ENCODE peak calls at places on chromosomes 13 and 19, in five cellular contexts. Z is HCT116, R is HepG2, V is SK-N-SH, N is H1. S is an unnamed sample.
A peak's percentile ranks its signal among the peaks of the same experiment; 100 is the strongest.

GRCh38 chr19:43572172-43572588 is 3.1 kb downstream of the XRCC1 start:
- DNase-seq in Z (no peak), R (no peak), V (no peak), N (no peak), S (no peak)

GRCh38 chr13:75052616-75053015 is 429.4 kb downstream of the TBC1D4 start:
- DNase-seq in Z (no peak), R (no peak), V (no peak), N (no peak), S (no peak)

GRCh38 chr13:100657881-100658315 is 16.7 kb downstream of the TMTC4 start:
- DNase-seq in Z (no peak), R (no peak), V (no peak), N (no peak), S (no peak)

GRCh38 chr13:110109910-110110309 is 197.0 kb downstream of the COL4A1 start:
- DNase-seq in Z (no peak), R (no peak), V (no peak), N (no peak), S (no peak)

GRCh38 chr13:46165485-46166220 is 16.3 kb downstream of the LCP1 start:
- DNase-seq in Z (no peak), R (no peak), V (no peak), N (no peak), S (no peak)

GRCh38 chr13:98026457-98026857 is 73.0 kb downstream of the IPO5 start:
- DNase-seq in Z (no peak), R (peak; percentile 96), V (no peak), N (no peak), S (no peak)

GRCh38 chr19:48826606-48827020 is 9.7 kb downstream of the HSD17B14 start:
- DNase-seq in Z (no peak), R (no peak), V (no peak), N (peak; percentile 85), S (no peak)

GRCh38 chr13:44904982-44905381 is 84.3 kb downstream of the NUFIP1 start:
- DNase-seq in Z (no peak), R (no peak), V (no peak), N (no peak), S (no peak)

GRCh38 chr19:16293133-16294085 is 31.2 kb upstream of the KLF2 start:
- DNase-seq in Z (no peak), R (no peak), V (no peak), N (no peak), S (no peak)

GRCh38 chr19:29283366-29283765 is 70.4 kb upstream of the UQCRFS1 start:
- DNase-seq in Z (no peak), R (no peak), V (no peak), N (no peak), S (no peak)

GRCh38 chr13:43838909-43839308 is 40.6 kb downstream of the CCDC122 start:
- DNase-seq in Z (no peak), R (no peak), V (no peak), N (no peak), S (no peak)

GRCh38 chr19:1567116-1567847 is 843 bp downstream of the MEX3D start:
- DNase-seq in Z (no peak), R (no peak), V (peak; percentile 72), N (no peak), S (no peak)

GRCh38 chr13:101829484-101829883 is 377.0 kb downstream of the ITGBL1 start:
- DNase-seq in Z (no peak), R (no peak), V (no peak), N (no peak), S (no peak)

GRCh38 chr19:1629256-1629808 is 23.1 kb downstream of the TCF3 start:
- DNase-seq in Z (no peak), R (no peak), V (no peak), N (no peak), S (no peak)

GRCh38 chr19:29666634-29667389 is 1.6 kb downstream of the PLEKHF1 start:
- DNase-seq in Z (no peak), R (peak; percentile 55), V (no peak), N (peak; percentile 68), S (no peak)

GRCh38 chr19:19343762-19344161 is 23.1 kb downstream of the MAU2 start:
- DNase-seq in Z (no peak), R (no peak), V (no peak), N (no peak), S (no peak)

GRCh38 chr19:4372630-4373367 is 27.5 kb downstream of the SH3GL1 start:
- DNase-seq in Z (no peak), R (no peak), V (no peak), N (peak; percentile 41), S (no peak)

GRCh38 chr13:74129500-74130144 is 4.6 kb downstream of the KLF12 start:
- DNase-seq in Z (no peak), R (no peak), V (no peak), N (no peak), S (no peak)

GRCh38 chr19:1131718-1132552 is 28.1 kb downstream of the GPX4 start:
- DNase-seq in Z (no peak), R (no peak), V (no peak), N (no peak), S (no peak)

GRCh38 chr13:30739646-30740642 is 4.6 kb downstream of the ALOX5AP start:
- DNase-seq in Z (peak; percentile 52), R (no peak), V (no peak), N (no peak), S (no peak)

GRCh38 chr19:1856698-1857603 is 6.4 kb downstream of the KLF16 start:
- DNase-seq in Z (no peak), R (peak; percentile 77), V (peak; percentile 54), N (peak; percentile 76), S (no peak)

GRCh38 chr19:14412436-14413071 is 6.6 kb downstream of the DDX39A start:
- DNase-seq in Z (no peak), R (no peak), V (no peak), N (no peak), S (no peak)

GRCh38 chr19:14411161-14411560 is 8.0 kb downstream of the DDX39A start:
- DNase-seq in Z (no peak), R (no peak), V (no peak), N (no peak), S (no peak)

GRCh38 chr19:14410775-14411134 is 8.4 kb downstream of the DDX39A start:
- DNase-seq in Z (no peak), R (no peak), V (no peak), N (no peak), S (no peak)

GRCh38 chr19:14413765-14414171 is 5.4 kb downstream of the DDX39A start:
- DNase-seq in Z (no peak), R (no peak), V (peak; percentile 73), N (no peak), S (no peak)

GRCh38 chr19:14413355-14413754 is 5.8 kb downstream of the DDX39A start:
- DNase-seq in Z (no peak), R (no peak), V (no peak), N (no peak), S (no peak)
- TF ChIP-seq POLR2AphosphoS5 in Z (no peak), R (no peak), V (no peak), N (no peak), S (no peak)

DNA sequence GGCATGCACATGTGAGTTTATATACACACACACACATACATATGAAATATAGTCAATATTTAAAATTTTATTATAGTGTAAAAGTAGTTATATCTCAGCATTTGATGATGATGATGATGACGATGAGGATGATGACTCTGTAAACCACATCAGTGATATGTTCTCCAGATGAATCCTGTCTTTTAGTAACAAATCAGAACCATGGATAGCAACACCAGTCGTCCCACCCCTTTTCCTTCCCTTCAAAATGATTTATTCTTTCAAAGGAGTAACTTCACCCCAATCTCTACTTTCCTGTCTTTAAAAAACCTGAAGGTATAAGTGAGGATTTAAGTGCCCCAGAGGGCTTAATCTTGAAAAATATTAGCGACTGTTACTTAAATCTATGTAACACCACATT is 74.1 kb downstream of the DCLK1 start:
- DNase-seq in Z (no peak), R (no peak), V (no peak), N (no peak), S (no peak)
- TF ChIP-seq SIN3A in Z (no peak), R (no peak), V (no peak), N (no peak), S (no peak)

DNA sequence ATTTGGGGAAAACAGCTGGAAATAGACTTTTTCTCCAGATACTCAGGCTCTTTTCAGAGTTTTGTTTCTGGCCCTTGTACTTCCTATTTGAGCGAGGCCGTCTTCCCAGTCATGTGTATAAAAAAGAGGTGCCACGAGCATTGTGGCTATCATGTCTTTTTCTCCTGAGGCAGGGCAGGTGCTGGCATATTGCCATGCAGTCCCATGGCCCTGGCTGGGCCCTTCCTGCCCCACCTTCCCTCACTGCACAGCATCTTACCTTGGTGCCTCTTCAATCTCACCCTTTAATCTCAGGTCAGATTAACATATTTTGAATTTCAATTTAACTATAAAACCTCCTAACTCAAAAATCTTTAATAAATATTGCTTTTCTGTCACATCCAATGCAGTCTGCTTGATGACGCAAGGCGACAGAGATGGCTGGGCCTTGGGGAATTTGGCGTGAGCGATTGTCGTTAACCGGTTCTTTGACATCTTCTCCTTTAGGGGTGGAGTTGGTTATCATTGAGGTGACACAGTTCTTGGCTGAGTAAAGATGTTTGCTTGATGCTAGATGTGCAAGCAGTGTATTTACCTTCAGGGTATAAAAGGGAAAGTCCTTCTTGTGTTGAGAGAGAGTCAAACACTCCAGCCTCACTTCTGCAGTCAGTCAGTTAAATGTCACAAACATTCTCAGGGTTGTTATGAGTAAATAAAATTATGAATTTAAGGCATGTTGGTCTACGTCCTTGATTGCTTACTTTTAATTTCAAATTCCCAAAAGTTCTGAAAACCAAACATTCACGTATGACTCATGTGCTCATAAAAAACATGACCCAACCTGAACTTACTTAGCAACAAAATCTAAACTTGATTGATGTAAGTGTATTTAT is 289.9 kb downstream of the MYO16 start:
- DNase-seq in Z (no peak), R (no peak), V (no peak), N (no peak), S (no peak)
- TF ChIP-seq POLR2AphosphoS5 in Z (no peak), R (no peak), V (no peak), N (no peak), S (no peak)

GRCh38 chr13:99150575-99151370 is 49.9 kb upstream of the UBAC2 start:
- DNase-seq in Z (no peak), R (no peak), V (no peak), N (no peak), S (no peak)

GRCh38 chr13:99153219-99153618 is 47.4 kb upstream of the UBAC2 start:
- DNase-seq in Z (no peak), R (no peak), V (no peak), N (no peak), S (no peak)

GRCh38 chr13:99154064-99154463 is 46.6 kb upstream of the UBAC2 start:
- DNase-seq in Z (no peak), R (no peak), V (no peak), N (no peak), S (no peak)

GRCh38 chr13:99155821-99156220 is 44.8 kb upstream of the UBAC2 start:
- DNase-seq in Z (no peak), R (no peak), V (no peak), N (no peak), S (no peak)

GRCh38 chr13:99151516-99151915 is 49.1 kb upstream of the UBAC2 start:
- DNase-seq in Z (peak; percentile 23), R (no peak), V (no peak), N (no peak), S (no peak)
- TF ChIP-seq SIN3A in Z (no peak), R (no peak), V (no peak), N (no peak), S (no peak)